ENCODE peak calls at places on chromosomes 6 and 20, in eight cellular contexts. Q is naive thymus-derived CD4-positive, alpha-beta T cell; L is ecto neural progenitor cell; U is hepatocyte; B is iPS DF 6.9; S is CD8-positive, alpha-beta memory T cell; G is fibroblast of the aortic adventitia; E is stomach. V is an unnamed sample.

GRCh38 chr6:39880521-39881048 is 53.7 kb downstream of the MOCS1 start:
- DNase-seq in B (no peak), E (no peak), S (no peak), L (no peak), Q (no peak), U (no peak), G (no peak), V (no peak)

GRCh38 chr6:127855542-127856159 is 45.2 kb downstream of the THEMIS start:
- DNase-seq in B (no peak), E (no peak), L (no peak), S (peak), G (peak), U (peak), Q (peak), V (no peak)

GRCh38 chr6:14468656-14469321 is 351.2 kb downstream of the CD83 start:
- DNase-seq in G (no peak), B (no peak), S (no peak), E (no peak), L (no peak), Q (no peak), U (no peak), V (no peak)

GRCh38 chr20:22501034-22501433 is 83.3 kb downstream of the FOXA2 start:
- DNase-seq in Q (no peak), E (no peak), B (no peak), G (no peak), U (no peak), L (no peak), S (no peak), V (no peak)

GRCh38 chr6:7546832-7547714 is 5.6 kb downstream of the DSP start:
- DNase-seq in L (no peak), U (no peak), S (no peak), B (no peak), G (no peak), E (no peak), Q (no peak), V (no peak)

GRCh38 chr20:4946585-4947378 is 54.5 kb downstream of the SLC23A2 start:
- DNase-seq in S (no peak), L (no peak), U (no peak), B (no peak), G (no peak), E (no peak), Q (no peak), V (no peak)

GRCh38 chr20:47256665-47257236 is 99.7 kb downstream of the ZMYND8 start:
- DNase-seq in Q (no peak), E (no peak), B (no peak), U (no peak), G (peak), L (no peak), S (no peak), V (no peak)

GRCh38 chr20:39082686-39083085 is 120.5 kb downstream of the DHX35 start:
- DNase-seq in B (no peak), E (no peak), L (no peak), U (no peak), S (no peak), Q (no peak), G (no peak), V (no peak)

GRCh38 chr20:17768267-17768666 is 68.5 kb downstream of the BANF2 start:
- DNase-seq in Q (no peak), B (no peak), L (no peak), U (no peak), E (no peak), S (no peak), G (no peak), V (no peak)